ENCODE peak calls at places on chromosomes 3 and 15, in nine cellular contexts. H is cardiac muscle cell, L is fibroblast of the aortic adventitia, B is B cell, G is body of pancreas, J is cardiac fibroblast, T is ovary, X is GM20000, F is MCF 10A. K is an unnamed sample.

GRCh38 chr15:70054884-70055387 is 42.8 kb downstream of the TLE3 start:
- DNase-seq in H (no peak), L (no peak), B (no peak), G (no peak), J (no peak), T (peak), X (no peak), F (no peak), K (no peak)

GRCh38 chr3:165751654-165752053 is 85.6 kb downstream of the BCHE start:
- DNase-seq in H (peak), L (no peak), B (no peak), G (no peak), J (no peak), T (no peak), X (no peak), F (no peak), K (no peak)

GRCh38 chr3:179182892-179183291 is 34.7 kb downstream of the PIK3CA start:
- DNase-seq in H (no peak), L (peak), B (no peak), G (no peak), J (peak), T (no peak), X (no peak), F (peak), K (no peak)

GRCh38 chr3:57646723-57647122 is 46.2 kb downstream of the DENND6A start:
- DNase-seq in H (peak), L (peak), B (no peak), G (no peak), J (peak), T (peak), X (peak), F (peak), K (no peak)

GRCh38 chr3:13379191-13379830 is 40.8 kb downstream of the NUP210 start:
- DNase-seq in H (peak), L (peak), B (no peak), G (no peak), J (peak), T (no peak), X (no peak), F (peak), K (no peak)

GRCh38 chr3:129017531-129017899 is 16.4 kb downstream of the EFCC1 start:
- DNase-seq in H (peak), L (no peak), B (no peak), G (no peak), J (no peak), T (no peak), X (no peak), F (no peak), K (no peak)

GRCh38 chr15:75425966-75426500 is 25.5 kb downstream of the SIN3A start:
- DNase-seq in H (no peak), L (no peak), B (no peak), G (no peak), J (no peak), T (no peak), X (no peak), F (no peak), K (no peak)

GRCh38 chr3:49802719-49803463 is at the start of gene INKA1:
- DNase-seq in H (peak), L (peak), B (peak), G (peak), J (peak), T (peak), X (peak), F (peak), K (peak)

GRCh38 chr3:65669163-65669875 is 369.4 kb downstream of the MAGI1 start:
- DNase-seq in H (no peak), L (peak), B (no peak), G (peak), J (peak), T (no peak), X (no peak), F (peak), K (no peak)

GRCh38 chr3:122247825-122248185 is 64.3 kb downstream of the CASR start:
- DNase-seq in H (no peak), L (no peak), B (peak), G (peak), J (no peak), T (no peak), X (no peak), F (no peak), K (no peak)

GRCh38 chr3:153260681-153261080 is 98.7 kb downstream of the RAP2B start:
- DNase-seq in H (no peak), L (no peak), B (no peak), G (no peak), J (no peak), T (no peak), X (no peak), F (no peak), K (no peak)

GRCh38 chr3:134423153-134423552 is 48.9 kb upstream of the AMOTL2 start:
- DNase-seq in H (peak), L (peak), B (no peak), G (peak), J (peak), T (no peak), X (no peak), F (peak), K (no peak)

GRCh38 chr3:180646187-180646790 is 33.0 kb downstream of the CCDC39 start:
- DNase-seq in H (no peak), L (peak), B (no peak), G (no peak), J (peak), T (no peak), X (no peak), F (peak), K (no peak)

GRCh38 chr3:117586161-117586560 is 876.6 kb downstream of the TUSC7 start:
- DNase-seq in H (no peak), L (no peak), B (no peak), G (no peak), J (no peak), T (no peak), X (no peak), F (no peak), K (no peak)

GRCh38 chr3:117587416-117587815 is 877.8 kb downstream of the TUSC7 start:
- DNase-seq in H (peak), L (no peak), B (no peak), G (no peak), J (no peak), T (no peak), X (no peak), F (no peak), K (no peak)

GRCh38 chr3:117589454-117589853 is 879.9 kb downstream of the TUSC7 start:
- DNase-seq in H (peak), L (peak), B (no peak), G (no peak), J (no peak), T (no peak), X (no peak), F (no peak), K (no peak)
- TF ChIP-seq CTCF in H (no peak), L (no peak), B (no peak), G (no peak), J (no peak), T (no peak), X (no peak), F (no peak), K (no peak)

DNA sequence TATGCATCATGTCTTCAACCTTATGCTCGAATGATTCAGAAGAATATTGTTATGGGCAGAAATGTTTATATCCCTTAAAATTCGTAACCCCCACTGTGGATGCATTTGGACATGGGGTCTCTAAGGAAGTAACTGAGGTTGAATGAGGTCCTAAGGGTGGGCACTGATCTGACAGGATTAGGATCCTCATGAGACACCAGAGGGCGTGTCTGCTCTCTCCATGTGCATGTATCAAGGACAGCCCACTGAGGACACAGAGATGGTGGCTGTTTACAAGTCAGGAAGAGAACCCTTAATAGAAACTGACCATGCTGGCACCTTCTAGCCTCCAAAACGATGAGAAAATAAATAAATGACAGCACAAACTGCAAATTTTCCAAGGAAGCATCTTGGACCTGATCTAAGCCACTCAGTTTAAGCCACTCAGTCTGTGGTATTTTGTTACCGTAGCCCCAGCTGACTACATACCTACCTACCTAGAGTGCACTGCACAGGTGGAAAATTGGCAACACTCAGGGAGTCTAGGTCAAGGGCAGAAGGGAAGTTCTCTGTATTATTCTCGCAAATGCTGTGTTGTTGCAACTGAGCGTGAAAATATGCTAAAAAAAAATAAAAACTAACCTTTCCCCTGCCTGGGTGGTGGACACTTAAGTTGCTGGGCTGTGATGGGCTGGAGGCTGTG is 126.6 kb downstream of the TJP1 start:
- DNase-seq in H (no peak), L (no peak), B (no peak), G (peak), J (no peak), T (no peak), X (no peak), F (no peak), K (no peak)
- TF ChIP-seq CTCF in H (no peak), L (no peak), B (no peak), G (no peak), J (no peak), T (no peak), X (no peak), F (no peak), K (no peak)

GRCh38 chr3:194205675-194206133 is 69.8 kb downstream of the HES1 start:
- DNase-seq in H (peak), L (no peak), B (peak), G (peak), J (no peak), T (no peak), X (peak), F (no peak), K (peak)

GRCh38 chr3:194201953-194202666 is 66.2 kb downstream of the HES1 start:
- DNase-seq in H (no peak), L (no peak), B (no peak), G (no peak), J (no peak), T (no peak), X (no peak), F (no peak), K (no peak)

GRCh38 chr3:194204036-194204792 is 68.3 kb downstream of the HES1 start:
- DNase-seq in H (peak), L (no peak), B (peak), G (peak), J (no peak), T (no peak), X (peak), F (no peak), K (no peak)

GRCh38 chr3:194204793-194205065 is 68.8 kb downstream of the HES1 start:
- DNase-seq in H (no peak), L (no peak), B (no peak), G (no peak), J (no peak), T (no peak), X (no peak), F (no peak), K (no peak)

GRCh38 chr3:194203482-194204035 is 67.6 kb downstream of the HES1 start:
- DNase-seq in H (no peak), L (no peak), B (peak), G (no peak), J (no peak), T (no peak), X (peak), F (no peak), K (no peak)
- TF ChIP-seq CTCF in H (no peak), L (no peak), B (no peak), G (no peak), J (no peak), T (no peak), X (no peak), F (no peak), K (no peak)

GRCh38 chr3:44047796-44048195 is 193.9 kb upstream of the TOPAZ1 start:
- DNase-seq in H (no peak), L (no peak), B (no peak), G (no peak), J (no peak), T (no peak), X (no peak), F (no peak), K (no peak)
- TF ChIP-seq CTCF in H (no peak), L (no peak), B (no peak), G (no peak), J (no peak), T (no peak), X (no peak), F (no peak), K (no peak)